ENCODE peak calls at places on chromosomes 2 and 18, in six cellular contexts. One of them, this sample, is unnamed.

GRCh38 chr2:212005077-212005671 is 533.4 kb downstream of the ERBB4 start:
- DNase-seq in RWPE2: no peak
- DNase-seq in A549: peak; percentile 2
- DNase-seq in adrenal gland: no peak
- DNase-seq in colonic mucosa: peak; percentile 20
- DNase-seq in spleen: no peak
- DNase-seq in this sample: peak; percentile 36

GRCh38 chr2:36734304-36734703 is 37.8 kb downstream of the VIT start:
- DNase-seq in RWPE2: no peak
- DNase-seq in A549: no peak
- DNase-seq in adrenal gland: no peak
- DNase-seq in colonic mucosa: no peak
- DNase-seq in spleen: no peak
- DNase-seq in this sample: no peak

GRCh38 chr2:137943948-137944347 is 20.3 kb upstream of the HNMT start:
- DNase-seq in RWPE2: no peak
- DNase-seq in A549: no peak
- DNase-seq in adrenal gland: no peak
- DNase-seq in colonic mucosa: no peak
- DNase-seq in spleen: no peak
- DNase-seq in this sample: no peak

GRCh38 chr2:600542-601386 is 76.4 kb downstream of the TMEM18 start:
- DNase-seq in RWPE2: no peak
- DNase-seq in A549: no peak
- DNase-seq in adrenal gland: no peak
- DNase-seq in colonic mucosa: no peak
- DNase-seq in spleen: peak; percentile 66
- DNase-seq in this sample: no peak

GRCh38 chr2:230219419-230220331 is at the start of gene SP110:
- DNase-seq in RWPE2: peak; percentile 90
- DNase-seq in A549: peak; percentile 47
- DNase-seq in adrenal gland: peak; percentile 81
- DNase-seq in colonic mucosa: peak; percentile 92
- DNase-seq in spleen: peak; percentile 93
- DNase-seq in this sample: peak; percentile 92

GRCh38 chr2:193562031-193562430 is 1367.3 kb upstream of the TMEFF2 start:
- DNase-seq in RWPE2: no peak
- DNase-seq in A549: no peak
- DNase-seq in adrenal gland: no peak
- DNase-seq in colonic mucosa: no peak
- DNase-seq in spleen: no peak
- DNase-seq in this sample: no peak

GRCh38 chr2:85273732-85274731 is 53.8 kb downstream of the TGOLN2 start:
- DNase-seq in RWPE2: peak; percentile 98
- DNase-seq in A549: no peak
- DNase-seq in adrenal gland: no peak
- DNase-seq in colonic mucosa: no peak
- DNase-seq in spleen: no peak
- DNase-seq in this sample: no peak

GRCh38 chr2:140695163-140695562 is 1435.7 kb downstream of the LRP1B start:
- DNase-seq in RWPE2: no peak
- DNase-seq in A549: no peak
- DNase-seq in adrenal gland: no peak
- DNase-seq in colonic mucosa: no peak
- DNase-seq in spleen: no peak
- DNase-seq in this sample: no peak

GRCh38 chr2:186399082-186399644 is 86.9 kb upstream of the ZC3H15 start:
- DNase-seq in RWPE2: no peak
- DNase-seq in A549: no peak
- DNase-seq in adrenal gland: no peak
- DNase-seq in colonic mucosa: no peak
- DNase-seq in spleen: no peak
- DNase-seq in this sample: no peak

GRCh38 chr2:54666741-54667639 is 56.5 kb upstream of the EML6 start:
- DNase-seq in RWPE2: no peak
- DNase-seq in A549: no peak
- DNase-seq in adrenal gland: peak; percentile 77
- DNase-seq in colonic mucosa: no peak
- DNase-seq in spleen: no peak
- DNase-seq in this sample: no peak

GRCh38 chr2:205771063-205771462 is 88.8 kb downstream of the NRP2 start:
- DNase-seq in RWPE2: no peak
- DNase-seq in A549: no peak
- DNase-seq in adrenal gland: no peak
- DNase-seq in colonic mucosa: peak; percentile 54
- DNase-seq in spleen: no peak
- DNase-seq in this sample: no peak

GRCh38 chr2:118059919-118060478 is 28.3 kb upstream of the INSIG2 start:
- DNase-seq in RWPE2: no peak
- DNase-seq in A549: no peak
- DNase-seq in adrenal gland: no peak
- DNase-seq in colonic mucosa: no peak
- DNase-seq in spleen: no peak
- DNase-seq in this sample: no peak

GRCh38 chr18:5527603-5528002 is 16.2 kb downstream of the EPB41L3 start:
- DNase-seq in RWPE2: no peak
- DNase-seq in A549: no peak
- DNase-seq in adrenal gland: peak; percentile 54
- DNase-seq in colonic mucosa: no peak
- DNase-seq in spleen: no peak
- DNase-seq in this sample: no peak

GRCh38 chr2:73232471-73233153 is 427 bp downstream of the PRADC1 start:
- DNase-seq in RWPE2: no peak
- DNase-seq in A549: peak; percentile 39
- DNase-seq in adrenal gland: no peak
- DNase-seq in colonic mucosa: peak; percentile 58
- DNase-seq in spleen: no peak
- DNase-seq in this sample: peak; percentile 43

GRCh38 chr2:201260302-201260800 is at the start of gene CASP8:
- DNase-seq in RWPE2: no peak
- DNase-seq in A549: no peak
- DNase-seq in adrenal gland: no peak
- DNase-seq in colonic mucosa: no peak
- DNase-seq in spleen: peak; percentile 88
- DNase-seq in this sample: peak; percentile 61

DNA sequence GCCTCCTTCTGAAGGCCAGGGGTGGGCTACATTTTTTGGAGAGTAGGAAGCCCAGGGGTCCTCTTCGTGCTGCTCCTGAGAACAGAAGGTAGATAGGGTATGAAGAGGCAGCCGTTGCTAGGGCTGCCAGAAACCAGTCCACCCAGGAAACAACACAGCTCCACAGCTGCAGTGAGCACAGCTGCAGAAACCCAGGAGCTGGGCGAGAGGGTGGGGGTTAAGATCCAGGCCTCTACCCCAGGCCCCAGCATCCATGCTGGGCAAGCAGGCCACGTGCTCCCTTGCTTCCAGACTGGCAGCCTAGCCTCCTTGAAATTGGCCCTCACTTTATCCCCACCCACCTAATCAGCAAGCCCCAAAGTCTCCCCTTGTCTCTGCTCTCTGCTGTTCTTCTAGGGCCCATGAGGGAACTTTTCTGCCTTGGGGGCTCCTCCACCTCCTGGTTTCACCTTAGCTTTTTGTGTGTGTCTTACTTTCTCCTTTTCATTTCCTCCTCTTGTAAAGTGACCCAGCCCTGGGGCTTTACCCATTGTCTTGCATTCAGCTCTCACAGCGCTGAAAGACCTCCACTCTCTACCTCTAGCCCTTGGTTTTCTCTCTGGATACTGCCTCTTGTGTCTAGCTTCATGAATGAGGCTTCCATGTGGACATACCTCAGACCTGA is 30.7 kb downstream of the STON1 start:
- DNase-seq in RWPE2: no peak
- DNase-seq in A549: no peak
- DNase-seq in adrenal gland: no peak
- DNase-seq in colonic mucosa: no peak
- DNase-seq in spleen: no peak
- DNase-seq in this sample: no peak
- H3K27ac ChIP-seq in RWPE2: no peak overlapping the region
- H3K27ac ChIP-seq in A549: no peak overlapping the region
- H3K27ac ChIP-seq in adrenal gland: no peak overlapping the region
- H3K27ac ChIP-seq in colonic mucosa: no peak overlapping the region
- H3K27ac ChIP-seq in spleen: no peak overlapping the region
- H3K27ac ChIP-seq in this sample: no peak overlapping the region

GRCh38 chr18:8448091-8448490 is 161.1 kb upstream of the RAB12 start:
- DNase-seq in RWPE2: no peak
- DNase-seq in A549: no peak
- DNase-seq in adrenal gland: no peak
- DNase-seq in colonic mucosa: no peak
- DNase-seq in spleen: no peak
- DNase-seq in this sample: no peak

GRCh38 chr18:8454136-8454535 is 155.1 kb upstream of the RAB12 start:
- DNase-seq in RWPE2: no peak
- DNase-seq in A549: no peak
- DNase-seq in adrenal gland: no peak
- DNase-seq in colonic mucosa: no peak
- DNase-seq in spleen: no peak
- DNase-seq in this sample: no peak

GRCh38 chr18:8450013-8450412 is 159.2 kb upstream of the RAB12 start:
- DNase-seq in RWPE2: no peak
- DNase-seq in A549: peak; percentile 20
- DNase-seq in adrenal gland: no peak
- DNase-seq in colonic mucosa: no peak
- DNase-seq in spleen: no peak
- DNase-seq in this sample: no peak

GRCh38 chr18:8453528-8453927 is 155.7 kb upstream of the RAB12 start:
- DNase-seq in RWPE2: no peak
- DNase-seq in A549: no peak
- DNase-seq in adrenal gland: no peak
- DNase-seq in colonic mucosa: no peak
- DNase-seq in spleen: no peak
- DNase-seq in this sample: no peak

DNA sequence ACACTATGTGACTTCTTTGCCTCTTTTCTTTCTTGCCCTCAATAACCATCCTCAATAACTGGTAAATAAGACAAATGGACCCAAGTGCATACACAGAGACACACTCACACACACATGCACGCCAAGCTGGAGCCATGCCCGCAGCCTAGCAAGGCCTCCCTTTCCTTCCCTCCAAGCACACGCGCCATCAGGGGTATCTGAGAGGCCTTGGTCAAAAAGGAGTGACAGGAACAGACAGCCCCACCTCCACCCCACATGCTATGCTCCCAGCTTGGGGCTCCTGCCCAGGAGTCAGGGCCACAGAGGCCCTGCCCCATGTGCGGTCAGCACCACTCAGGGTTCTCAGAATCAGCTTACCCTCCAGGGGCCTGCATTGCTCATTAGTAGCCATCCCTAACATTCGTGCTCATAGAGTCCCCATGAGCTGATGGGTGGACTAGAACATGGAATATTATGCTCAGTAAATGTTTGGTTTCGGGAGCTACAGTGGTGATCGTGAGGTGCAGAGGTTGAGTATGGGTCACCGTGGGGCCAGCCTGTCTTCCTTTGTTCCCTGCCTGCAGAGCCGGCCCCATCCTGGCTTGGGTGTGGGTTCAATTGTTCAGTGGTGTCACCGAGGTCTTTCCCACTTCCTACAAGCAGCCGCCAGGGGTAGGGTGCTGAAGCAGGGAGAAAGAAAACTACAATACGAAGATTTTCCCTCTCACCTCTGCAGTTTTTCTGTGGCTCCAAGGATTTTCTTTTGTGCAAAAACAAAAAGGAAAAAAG is 158.2 kb upstream of the RAB12 start:
- DNase-seq in RWPE2: no peak
- DNase-seq in A549: no peak
- DNase-seq in adrenal gland: no peak
- DNase-seq in colonic mucosa: no peak
- DNase-seq in spleen: peak; percentile 81
- DNase-seq in this sample: no peak
- TF ChIP-seq CTCF in RWPE2: no peak
- TF ChIP-seq CTCF in A549: no peak
- TF ChIP-seq CTCF in adrenal gland: no peak
- TF ChIP-seq CTCF in colonic mucosa: no peak
- TF ChIP-seq CTCF in spleen: peak; percentile 10
- TF ChIP-seq CTCF in this sample: no peak

GRCh38 chr18:415047-415446 is 85.5 kb downstream of the COLEC12 start:
- DNase-seq in RWPE2: no peak
- DNase-seq in A549: no peak
- DNase-seq in adrenal gland: no peak
- DNase-seq in colonic mucosa: no peak
- DNase-seq in spleen: no peak
- DNase-seq in this sample: no peak
- H3K27ac ChIP-seq in RWPE2: peak overlapping the region; percentile 42
- H3K27ac ChIP-seq in A549: no peak overlapping the region
- H3K27ac ChIP-seq in adrenal gland: no peak overlapping the region
- H3K27ac ChIP-seq in colonic mucosa: no peak overlapping the region
- H3K27ac ChIP-seq in spleen: no peak overlapping the region
- H3K27ac ChIP-seq in this sample: no peak overlapping the region

GRCh38 chr2:241334813-241335212 is 19.1 kb downstream of the SEPTIN2 start:
- DNase-seq in RWPE2: no peak
- DNase-seq in A549: no peak
- DNase-seq in adrenal gland: no peak
- DNase-seq in colonic mucosa: no peak
- DNase-seq in spleen: no peak
- DNase-seq in this sample: no peak

GRCh38 chr2:241324775-241325174 is 9.1 kb downstream of the SEPTIN2 start:
- DNase-seq in RWPE2: no peak
- DNase-seq in A549: no peak
- DNase-seq in adrenal gland: no peak
- DNase-seq in colonic mucosa: no peak
- DNase-seq in spleen: no peak
- DNase-seq in this sample: no peak

GRCh38 chr2:241325257-241325656 is 9.5 kb downstream of the SEPTIN2 start:
- DNase-seq in RWPE2: no peak
- DNase-seq in A549: no peak
- DNase-seq in adrenal gland: no peak
- DNase-seq in colonic mucosa: no peak
- DNase-seq in spleen: no peak
- DNase-seq in this sample: no peak

GRCh38 chr2:241329669-241330615 is 14.2 kb downstream of the SEPTIN2 start:
- DNase-seq in RWPE2: no peak
- DNase-seq in A549: no peak
- DNase-seq in adrenal gland: no peak
- DNase-seq in colonic mucosa: no peak
- DNase-seq in spleen: no peak
- DNase-seq in this sample: no peak

DNA sequence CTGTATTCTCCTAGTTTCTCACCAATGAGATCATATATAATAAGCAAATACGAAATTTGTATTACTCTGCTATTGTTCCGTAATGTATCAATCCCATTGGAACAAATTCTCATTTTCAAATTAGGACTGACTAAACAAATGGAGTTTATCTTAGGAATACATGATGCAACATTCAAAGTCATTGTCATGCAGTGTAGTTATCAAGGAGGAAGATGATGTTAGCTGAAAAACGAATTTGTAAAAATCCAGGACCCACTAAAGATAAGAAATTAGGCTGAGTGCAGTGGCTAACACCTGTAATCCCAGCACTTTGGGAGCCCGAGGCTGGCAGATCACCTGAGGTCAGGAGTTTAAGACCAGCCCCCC is 14.9 kb downstream of the SEPTIN2 start:
- DNase-seq in RWPE2: no peak
- DNase-seq in A549: no peak
- DNase-seq in adrenal gland: no peak
- DNase-seq in colonic mucosa: no peak
- DNase-seq in spleen: no peak
- DNase-seq in this sample: no peak
- TF ChIP-seq CTCF in RWPE2: no peak
- TF ChIP-seq CTCF in A549: no peak
- TF ChIP-seq CTCF in adrenal gland: no peak
- TF ChIP-seq CTCF in colonic mucosa: no peak
- TF ChIP-seq CTCF in spleen: no peak
- TF ChIP-seq CTCF in this sample: no peak

GRCh38 chr18:3265564-3266033 is 3.7 kb downstream of the MYL12B start:
- DNase-seq in RWPE2: no peak
- DNase-seq in A549: no peak
- DNase-seq in adrenal gland: no peak
- DNase-seq in colonic mucosa: no peak
- DNase-seq in spleen: no peak
- DNase-seq in this sample: no peak
- H3K27ac ChIP-seq in RWPE2: peak overlapping the region; percentile 8
- H3K27ac ChIP-seq in A549: no peak overlapping the region
- H3K27ac ChIP-seq in adrenal gland: peak overlapping the region; percentile 98
- H3K27ac ChIP-seq in colonic mucosa: no peak overlapping the region
- H3K27ac ChIP-seq in spleen: peak overlapping the region; percentile 32
- H3K27ac ChIP-seq in this sample: no peak overlapping the region

This sample was measured in lung.